ENCODE peak calls at places on chromosomes 2 and 18, in six cellular contexts. V, W, Y, H, B and Z are unnamed samples.

GRCh38 chr2:38176619-38177021 is 100.7 kb upstream of the CYP1B1 start:
- DNase-seq in V (peak), W (no peak), Y (peak), H (no peak), B (no peak), Z (no peak)

GRCh38 chr2:129712586-129712985 is 266.9 kb upstream of the RAB6C start:
- DNase-seq in V (no peak), W (no peak), Y (no peak), H (no peak), B (no peak), Z (no peak)

GRCh38 chr2:188675391-188676011 is 298.7 kb upstream of the COL3A1 start:
- DNase-seq in V (peak), W (no peak), Y (no peak), H (no peak), B (no peak), Z (no peak)

GRCh38 chr2:235199128-235199527 is 247.3 kb downstream of the SH3BP4 start:
- DNase-seq in V (no peak), W (no peak), Y (no peak), H (no peak), B (no peak), Z (no peak)

GRCh38 chr2:181876614-181877063 is 14.9 kb upstream of the ITPRID2 start:
- DNase-seq in V (peak), W (no peak), Y (peak), H (no peak), B (no peak), Z (no peak)

GRCh38 chr2:44301111-44301510 is 25.8 kb downstream of the SLC3A1 start:
- DNase-seq in V (no peak), W (no peak), Y (no peak), H (no peak), B (no peak), Z (no peak)

GRCh38 chr2:204545861-204546773 is 842 bp downstream of the PARD3B start:
- DNase-seq in V (no peak), W (peak), Y (no peak), H (no peak), B (no peak), Z (no peak)

GRCh38 chr18:48762022-48762421 is 188.7 kb downstream of the SMAD7 start:
- DNase-seq in V (no peak), W (no peak), Y (no peak), H (no peak), B (no peak), Z (no peak)

GRCh38 chr18:55290898-55291297 is 297.1 kb downstream of the TCF4 start:
- DNase-seq in V (peak), W (no peak), Y (no peak), H (no peak), B (no peak), Z (no peak)

GRCh38 chr2:178256382-178257053 is 62.2 kb downstream of the OSBPL6 start:
- DNase-seq in V (no peak), W (no peak), Y (no peak), H (no peak), B (no peak), Z (no peak)

GRCh38 chr18:55252053-55252675 is 292.9 kb upstream of the CCDC68 start:
- DNase-seq in V (peak), W (peak), Y (no peak), H (no peak), B (no peak), Z (no peak)

GRCh38 chr2:186946896-186947467 is 98.0 kb upstream of the ZSWIM2 start:
- DNase-seq in V (no peak), W (no peak), Y (no peak), H (no peak), B (no peak), Z (no peak)

GRCh38 chr2:100730290-100730868 is 89.6 kb upstream of the NPAS2 start:
- DNase-seq in V (peak), W (peak), Y (peak), H (no peak), B (no peak), Z (no peak)

GRCh38 chr2:210795506-210795905 is 239.1 kb downstream of the CPS1 start:
- DNase-seq in V (no peak), W (no peak), Y (no peak), H (no peak), B (no peak), Z (no peak)

GRCh38 chr2:167331636-167332232 is 443.5 kb downstream of the XIRP2 start:
- DNase-seq in V (no peak), W (peak), Y (no peak), H (no peak), B (no peak), Z (no peak)

GRCh38 chr2:174914894-174915760 is 90.1 kb downstream of the CHN1 start:
- DNase-seq in V (no peak), W (no peak), Y (no peak), H (no peak), B (no peak), Z (no peak)

GRCh38 chr2:63051795-63052333 is 1.2 kb downstream of the OTX1 start:
- DNase-seq in V (no peak), W (no peak), Y (no peak), H (no peak), B (no peak), Z (no peak)

GRCh38 chr2:40360652-40361051 is 91.2 kb downstream of the SLC8A1 start:
- DNase-seq in V (no peak), W (no peak), Y (peak), H (no peak), B (no peak), Z (no peak)

GRCh38 chr2:46067501-46068292 is 229.5 kb upstream of the EPAS1 start:
- DNase-seq in V (peak), W (no peak), Y (peak), H (no peak), B (no peak), Z (no peak)

GRCh38 chr18:63890950-63891304 is 3.4 kb downstream of the SERPINB2 start:
- DNase-seq in V (no peak), W (no peak), Y (no peak), H (no peak), B (no peak), Z (no peak)

GRCh38 chr2:232950776-232951175 is 62.3 kb downstream of the NGEF start:
- DNase-seq in V (no peak), W (no peak), Y (no peak), H (no peak), B (no peak), Z (no peak)

GRCh38 chr2:196294510-196294909 is 123.1 kb upstream of the STK17B start:
- DNase-seq in V (no peak), W (no peak), Y (no peak), H (no peak), B (no peak), Z (no peak)

GRCh38 chr2:27273123-27273522 is 2.1 kb upstream of the DNAJC5G start:
- DNase-seq in V (no peak), W (no peak), Y (no peak), H (no peak), B (no peak), Z (no peak)

GRCh38 chr2:38268691-38269309 is 108.3 kb downstream of the ATL2 start:
- DNase-seq in V (peak), W (peak), Y (no peak), H (no peak), B (no peak), Z (no peak)

GRCh38 chr2:34734042-34734441 is 1134.9 kb upstream of the FAM98A start:
- DNase-seq in V (no peak), W (no peak), Y (no peak), H (no peak), B (no peak), Z (no peak)

GRCh38 chr2:112482309-112483046 is 522 bp downstream of the TTL start:
- DNase-seq in V (peak), W (peak), Y (no peak), H (peak), B (no peak), Z (peak)

GRCh38 chr18:79510731-79511141 is 115.0 kb downstream of the NFATC1 start:
- DNase-seq in V (no peak), W (no peak), Y (no peak), H (no peak), B (no peak), Z (no peak)

GRCh38 chr2:128358941-128359731 is 40.5 kb upstream of the HS6ST1 start:
- DNase-seq in V (no peak), W (no peak), Y (no peak), H (no peak), B (no peak), Z (no peak)

GRCh38 chr2:222887124-222887523 is 26.3 kb downstream of the ACSL3 start:
- DNase-seq in V (peak), W (no peak), Y (no peak), H (no peak), B (no peak), Z (no peak)

GRCh38 chr2:188604579-188604978 is 312.9 kb downstream of the GULP1 start:
- DNase-seq in V (no peak), W (no peak), Y (no peak), H (no peak), B (no peak), Z (no peak)

GRCh38 chr2:71944183-71944550 is 203.5 kb downstream of the CYP26B1 start:
- DNase-seq in V (no peak), W (no peak), Y (no peak), H (no peak), B (no peak), Z (no peak)

GRCh38 chr18:70781860-70782453 is 493.1 kb downstream of the SOCS6 start:
- DNase-seq in V (no peak), W (peak), Y (no peak), H (peak), B (peak), Z (peak)